ENCODE peak calls at places on chromosomes 11 and 22, in six cellular contexts. J is endothelial cell of umbilical vein, L is pancreas, E is tibial nerve, X is Panc1, V is tibial artery. G is an unnamed sample.

GRCh38 chr11:132220464-132220863 is 850.0 kb downstream of the NTM start:
- DNase-seq in E (no peak), L (no peak), V (no peak), J (no peak), X (no peak), G (peak; percentile 18)

GRCh38 chr11:129865701-129866100 is 29.7 kb downstream of the NFRKB start:
- DNase-seq in J (no peak), V (no peak), X (no peak), L (no peak), E (no peak), G (no peak)

GRCh38 chr11:64357904-64358535 is 942 bp upstream of the RPS6KA4 start:
- DNase-seq in J (no peak), V (no peak), X (peak; percentile 18), L (no peak), E (no peak), G (no peak)

GRCh38 chr11:79400717-79401330 is 40.0 kb downstream of the TENM4 start:
- DNase-seq in X (no peak), L (no peak), J (no peak), V (no peak), E (no peak), G (no peak)

GRCh38 chr11:70747285-70747684 is 349.0 kb downstream of the CTTN start:
- DNase-seq in X (no peak), L (no peak), J (no peak), V (no peak), E (no peak), G (no peak)

GRCh38 chr22:33018232-33018864 is 39.8 kb downstream of the SYN3 start:
- DNase-seq in X (peak; percentile 42), J (peak; percentile 26), L (peak; percentile 79), V (no peak), E (peak; percentile 30), G (peak; percentile 10)

GRCh38 chr11:46718155-46719019 is 626 bp upstream of the F2 start:
- DNase-seq in L (no peak), E (no peak), J (no peak), V (no peak), X (no peak), G (no peak)

GRCh38 chr22:27435839-27436581 is 365.5 kb downstream of the MN1 start:
- DNase-seq in L (peak; percentile 72), J (peak; percentile 41), V (no peak), X (no peak), E (peak; percentile 22), G (peak; percentile 36)

GRCh38 chr11:133269272-133269671 is 263.0 kb downstream of the OPCML start:
- DNase-seq in E (no peak), X (no peak), V (no peak), L (no peak), J (no peak), G (no peak)

GRCh38 chr22:22884010-22884887 is 3.4 kb upstream of the IGLL5 start:
- DNase-seq in X (no peak), V (peak; percentile 64), L (no peak), E (peak; percentile 35), J (peak; percentile 52), G (no peak)

GRCh38 chr11:43802509-43802908 is 78.1 kb upstream of the ALKBH3 start:
- DNase-seq in E (no peak), J (peak; percentile 12), L (no peak), V (no peak), X (no peak), G (no peak)

GRCh38 chr11:19723572-19724342 is 11.1 kb downstream of the NAV2 start:
- DNase-seq in V (peak; percentile 83), L (no peak), X (no peak), E (no peak), J (peak; percentile 72), G (no peak)

GRCh38 chr11:8658210-8658968 is 24.1 kb downstream of the TRIM66 start:
- DNase-seq in E (no peak), X (no peak), L (no peak), V (no peak), J (no peak), G (no peak)

GRCh38 chr11:42812408-42812807 is 499.4 kb upstream of the API5 start:
- DNase-seq in V (no peak), E (no peak), J (no peak), X (no peak), L (no peak), G (no peak)

GRCh38 chr22:46653596-46653995 is 33.4 kb downstream of the GRAMD4 start:
- DNase-seq in L (no peak), J (no peak), X (no peak), E (no peak), V (no peak), G (no peak)

GRCh38 chr11:130457909-130458729 is 9.7 kb downstream of the ADAMTS15 start:
- DNase-seq in V (peak; percentile 71), X (no peak), J (no peak), L (no peak), E (no peak), G (no peak)

GRCh38 chr11:35114901-35115687 is 23.9 kb upstream of the CD44 start:
- DNase-seq in V (no peak), J (no peak), E (no peak), X (no peak), L (no peak), G (no peak)

GRCh38 chr11:75773595-75774353 is 5.2 kb downstream of the DGAT2 start:
- DNase-seq in J (no peak), E (no peak), L (no peak), X (no peak), V (no peak), G (no peak)

GRCh38 chr11:128867277-128867676 is at the start of gene KCNJ1:
- DNase-seq in J (no peak), X (no peak), E (no peak), L (no peak), V (no peak), G (no peak)

GRCh38 chr22:19760652-19761002 is at the start of gene TBX1:
- DNase-seq in J (no peak), X (no peak), E (no peak), L (no peak), V (no peak), G (no peak)

GRCh38 chr11:22991196-22991595 is 130.9 kb upstream of the CCDC179 start:
- DNase-seq in E (no peak), X (no peak), L (no peak), V (no peak), J (no peak), G (no peak)

GRCh38 chr11:35182317-35182939 is 43.5 kb downstream of the CD44 start:
- DNase-seq in E (no peak), V (no peak), L (no peak), J (no peak), X (no peak), G (no peak)

GRCh38 chr11:72683782-72684200 is 9.6 kb upstream of the PDE2A start:
- DNase-seq in J (peak; percentile 54), L (peak; percentile 88), X (peak; percentile 52), E (peak; percentile 73), V (peak; percentile 80), G (no peak)

GRCh38 chr22:22959147-22959827 is 71.7 kb downstream of the IGLL5 start:
- DNase-seq in L (peak; percentile 83), J (peak; percentile 71), X (no peak), E (peak; percentile 77), V (no peak), G (peak; percentile 36)

GRCh38 chr11:129620705-129621104 is 194.9 kb upstream of the TMEM45B start:
- DNase-seq in X (no peak), V (no peak), E (no peak), L (no peak), J (no peak), G (no peak)

GRCh38 chr11:108199446-108200321 is 22.8 kb downstream of the NPAT start:
- DNase-seq in L (no peak), X (no peak), J (no peak), V (no peak), E (no peak), G (no peak)

GRCh38 chr22:37230673-37231405 is 13.2 kb downstream of the RAC2 start:
- DNase-seq in J (no peak), L (no peak), E (no peak), V (peak; percentile 40), X (no peak), G (no peak)

DNA sequence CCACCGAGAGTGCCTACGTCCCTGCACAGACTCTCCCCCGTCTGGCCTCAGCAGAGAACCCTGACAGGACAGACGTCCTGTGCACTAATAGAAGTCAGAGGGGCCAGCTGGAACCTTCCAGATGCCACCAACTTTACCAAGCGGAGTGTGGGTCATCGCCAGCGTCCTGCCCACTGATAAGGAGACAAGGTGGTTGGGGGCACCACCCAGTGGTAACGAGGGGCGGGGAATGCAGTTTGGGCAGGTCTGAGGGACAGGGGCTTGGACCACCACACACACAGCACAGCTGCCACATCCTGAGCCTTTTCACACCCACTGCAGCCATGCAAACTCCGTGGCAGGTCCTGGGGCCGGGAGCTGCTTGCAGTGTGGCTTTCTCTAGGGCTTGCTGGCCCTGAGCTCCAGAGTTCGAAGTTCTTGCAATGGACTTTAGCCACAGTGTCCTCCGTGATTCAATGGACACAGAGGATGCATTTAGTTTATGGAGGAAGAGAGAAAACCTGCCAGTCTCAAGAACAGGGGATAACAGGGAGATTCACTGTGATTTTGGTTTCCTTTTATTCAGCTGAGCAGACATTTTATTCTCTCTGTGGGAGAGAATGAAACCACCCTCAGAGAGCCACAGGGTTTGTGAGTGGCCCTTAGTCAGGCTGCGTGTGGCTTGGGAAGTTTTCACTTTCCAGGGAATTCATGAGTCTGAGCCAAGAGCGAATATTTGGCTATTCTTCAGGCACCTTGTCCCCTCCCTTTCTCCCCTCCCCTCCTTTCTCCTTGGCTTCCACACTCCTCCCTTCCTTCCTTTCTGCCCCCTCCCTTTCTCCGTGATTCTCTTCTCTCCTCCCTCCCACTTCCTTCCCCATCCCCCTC is 13.1 kb downstream of the MRGPRG start:
- DNase-seq in X (no peak), V (no peak), E (no peak), J (no peak), L (peak; percentile 40), G (no peak)
- TF ChIP-seq CTCF in X (no peak), V (no peak), E (no peak), J (no peak), L (no peak), G (no peak)

DNA sequence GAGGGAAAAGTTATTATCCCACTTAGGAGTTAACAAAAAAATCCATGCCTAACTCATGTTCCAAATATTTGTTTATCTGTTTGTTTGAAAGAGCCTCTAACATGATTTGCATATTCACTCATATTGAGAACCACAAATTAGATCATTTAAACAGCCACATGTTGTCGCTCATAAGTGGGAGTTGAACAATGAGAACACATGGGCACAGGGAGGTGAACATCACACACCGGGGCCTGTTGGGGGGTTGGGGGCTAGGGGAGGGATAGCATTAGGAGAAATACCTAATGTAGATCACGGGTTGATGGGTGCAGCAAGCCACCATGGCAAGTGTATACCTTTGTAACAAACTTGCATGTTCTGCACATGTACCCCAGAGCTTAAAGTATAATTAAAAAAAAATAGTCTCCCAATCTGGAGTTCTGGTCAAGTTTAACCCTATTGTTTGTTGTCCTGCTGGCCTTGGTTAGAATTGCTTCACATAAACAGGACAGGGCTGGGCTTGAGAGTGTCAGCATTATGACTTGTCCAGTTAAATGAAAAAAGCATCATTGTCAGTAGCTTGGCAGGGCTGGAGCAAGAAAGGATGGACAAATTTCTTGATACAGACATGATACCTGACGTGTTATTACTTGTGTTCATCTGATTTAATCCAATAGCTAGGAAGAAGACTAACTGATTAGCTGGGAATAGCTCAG is 57.8 kb upstream of the PSMA1 start:
- DNase-seq in X (no peak), J (no peak), L (no peak), V (no peak), E (no peak), G (no peak)
- H3K4me3 ChIP-seq in X (no peak overlapping the region), J (no peak overlapping the region), L (no peak overlapping the region), V (no peak overlapping the region), E (no peak overlapping the region), G (no peak overlapping the region)

GRCh38 chr11:118846181-118846946 is 37.3 kb upstream of the CXCR5 start:
- DNase-seq in L (no peak), X (no peak), V (no peak), J (no peak), E (no peak), G (no peak)
- H3K27ac ChIP-seq in L (no peak overlapping the region), X (no peak overlapping the region), V (no peak overlapping the region), J (no peak overlapping the region), E (no peak overlapping the region), G (no peak overlapping the region)

GRCh38 chr22:40044102-40044869 is 49.5 kb downstream of the FAM83F start:
- DNase-seq in J (peak; percentile 99), X (peak; percentile 94), V (peak; percentile 99), L (peak; percentile 94), E (peak; percentile 96), G (peak; percentile 99)
- TF ChIP-seq CTCF in J (no peak), X (no peak), V (no peak), L (no peak), E (no peak), G (no peak)